ENCODE peak calls at places on chromosomes 2 and 18, in five cellular contexts. H, I, J, Y and K are unnamed samples.
A peak's percentile ranks its signal among the peaks of the same experiment; 100 is the strongest.

GRCh38 chr18:45687617-45688016 is 36.4 kb upstream of the SLC14A1 start:
- DNase-seq in J (peak; percentile 31), I (no peak), H (no peak), Y (no peak), K (no peak)

GRCh38 chr2:133737597-133737996 is 169.3 kb upstream of the NCKAP5 start:
- DNase-seq in Y (no peak), I (no peak), H (no peak), J (no peak), K (no peak)

GRCh38 chr2:218908721-218909619 is 28.3 kb downstream of the WNT10A start:
- DNase-seq in Y (peak; percentile 83), H (peak; percentile 44), I (peak; percentile 86), J (peak; percentile 94), K (peak; percentile 69)

GRCh38 chr2:204680576-204680975 is 135.3 kb downstream of the PARD3B start:
- DNase-seq in J (no peak), Y (no peak), I (no peak), H (no peak), K (peak; percentile 52)

GRCh38 chr2:12300927-12301326 is 415.8 kb upstream of the TRIB2 start:
- DNase-seq in Y (no peak), J (no peak), H (no peak), I (no peak), K (peak; percentile 41)

GRCh38 chr2:207945201-207945600 is 80.1 kb downstream of the PLEKHM3 start:
- DNase-seq in H (no peak), J (no peak), I (no peak), Y (no peak), K (no peak)

GRCh38 chr2:43210467-43211303 is 15.7 kb downstream of the ZFP36L2 start:
- DNase-seq in Y (no peak), J (no peak), H (peak; percentile 94), I (no peak), K (no peak)

GRCh38 chr2:239826376-239826775 is 198.8 kb downstream of the NDUFA10 start:
- DNase-seq in I (no peak), Y (no peak), H (no peak), J (no peak), K (no peak)

GRCh38 chr2:70258532-70258875 is 567 bp downstream of the PCYOX1 start:
- DNase-seq in J (no peak), Y (no peak), H (peak; percentile 49), I (no peak), K (peak; percentile 30)

GRCh38 chr2:54809814-54810213 is 86.4 kb downstream of the EML6 start:
- DNase-seq in I (no peak), Y (no peak), H (peak; percentile 24), J (no peak), K (peak; percentile 48)

GRCh38 chr2:112831380-112831930 is 5.1 kb downstream of the IL1B start:
- DNase-seq in J (peak; percentile 56), I (no peak), Y (no peak), H (no peak), K (no peak)

GRCh38 chr18:51082571-51083264 is 52.7 kb downstream of the SMAD4 start:
- DNase-seq in I (no peak), J (no peak), H (no peak), Y (no peak), K (no peak)

GRCh38 chr2:76323381-76323780 is 612.7 kb upstream of the GCFC2 start:
- DNase-seq in I (no peak), H (no peak), J (no peak), Y (no peak), K (no peak)

GRCh38 chr2:30200875-30201274 is 30.5 kb upstream of the LBH start:
- DNase-seq in J (no peak), Y (no peak), H (no peak), I (no peak), K (no peak)

GRCh38 chr2:191656389-191656788 is 21.5 kb upstream of the NABP1 start:
- DNase-seq in J (no peak), Y (no peak), I (no peak), H (peak; percentile 82), K (peak; percentile 83)

GRCh38 chr2:25204190-25204838 is 35.9 kb upstream of the POMC start:
- DNase-seq in Y (no peak), I (no peak), J (no peak), H (no peak), K (no peak)

GRCh38 chr18:9986156-9986930 is 72.5 kb downstream of the VAPA start:
- DNase-seq in I (no peak), Y (no peak), J (no peak), H (no peak), K (no peak)